ENCODE peak calls at places on chromosomes 16 and 17, in four cellular contexts. F is stimulated activated CD8-positive, alpha-beta memory T cell treated with anti-CD3 and anti-CD28 coated beads, Interleukin-2, amount 100 ng/mL, for 48 hours; K is astrocyte; Z is M059J. R is an unnamed sample.

GRCh38 chr17:75679706-75680201 is 12.6 kb downstream of the SAP30BP start:
- DNase-seq in F (no peak), K (no peak), Z (peak; percentile 84), R (no peak)

GRCh38 chr16:57926041-57926440 is 44.9 kb downstream of the CNGB1 start:
- DNase-seq in F (no peak), K (no peak), Z (no peak), R (no peak)

GRCh38 chr17:50731575-50732460 is 12.4 kb downstream of the LUC7L3 start:
- DNase-seq in F (no peak), K (no peak), Z (no peak), R (no peak)

GRCh38 chr16:19639986-19640421 is 78.0 kb downstream of the KNOP1 start:
- DNase-seq in F (no peak), K (no peak), Z (no peak), R (no peak)

GRCh38 chr17:17474341-17474740 is 2.5 kb upstream of the MED9 start:
- DNase-seq in F (no peak), K (no peak), Z (peak; percentile 5), R (no peak)

GRCh38 chr16:50359626-50360025 is 9.2 kb downstream of the BRD7 start:
- DNase-seq in F (no peak), K (no peak), Z (no peak), R (no peak)

GRCh38 chr17:38743556-38744171 is 4.5 kb downstream of the PCGF2 start:
- DNase-seq in F (no peak), K (no peak), Z (no peak), R (no peak)

GRCh38 chr16:19524356-19524865 is 669 bp downstream of the CCP110 start:
- DNase-seq in F (no peak), K (no peak), Z (peak; percentile 4), R (no peak)

GRCh38 chr17:81489986-81490598 is 22.5 kb downstream of the ACTG1 start:
- DNase-seq in F (no peak), K (no peak), Z (no peak), R (no peak)

GRCh38 chr17:80260791-80261158 is at the start of gene RNF213:
- DNase-seq in F (no peak), K (no peak), Z (peak; percentile 36), R (no peak)

GRCh38 chr16:17276610-17277009 is 194.2 kb downstream of the XYLT1 start:
- DNase-seq in F (no peak), K (no peak), Z (no peak), R (no peak)

GRCh38 chr17:64599187-64599676 is 62.9 kb downstream of the SMURF2 start:
- DNase-seq in F (peak; percentile 27), K (no peak), Z (no peak), R (no peak)

GRCh38 chr16:79997257-79997656 is 396.7 kb upstream of the MAF start:
- DNase-seq in F (no peak), K (no peak), Z (peak; percentile 25), R (no peak)

GRCh38 chr17:81520021-81520894 is 7.7 kb upstream of the ACTG1 start:
- DNase-seq in F (no peak), K (no peak), Z (no peak), R (no peak)

GRCh38 chr17:1590031-1590746 is 27.6 kb upstream of the PITPNA start:
- DNase-seq in F (no peak), K (peak; percentile 80), Z (peak; percentile 95), R (peak; percentile 83)

GRCh38 chr17:79591014-79591590 is 19.7 kb downstream of the RBFOX3 start:
- DNase-seq in F (no peak), K (no peak), Z (no peak), R (no peak)

GRCh38 chr17:50944054-50944901 is 78.1 kb upstream of the TOB1 start:
- DNase-seq in F (peak; percentile 72), K (no peak), Z (no peak), R (no peak)

GRCh38 chr17:79777166-79777843 is 643 bp upstream of the CBX2 start:
- DNase-seq in F (no peak), K (peak; percentile 20), Z (peak; percentile 62), R (peak; percentile 9)

GRCh38 chr17:50712641-50713296 is 5.1 kb upstream of the ANKRD40 start:
- DNase-seq in F (no peak), K (no peak), Z (no peak), R (no peak)

GRCh38 chr17:36534117-36534880 is at the start of gene MYO19:
- DNase-seq in F (peak; percentile 39), K (peak; percentile 43), Z (peak; percentile 64), R (peak; percentile 33)

GRCh38 chr17:40912506-40913220 is 24.8 kb downstream of the KRT23 start:
- DNase-seq in F (no peak), K (no peak), Z (peak; percentile 36), R (no peak)

GRCh38 chr17:80432961-80433550 is 18.1 kb downstream of the ENDOV start:
- DNase-seq in F (no peak), K (no peak), Z (no peak), R (no peak)

GRCh38 chr17:32350662-32351418 is 883 bp downstream of the ZNF207 start:
- DNase-seq in F (no peak), K (peak; percentile 50), Z (peak; percentile 72), R (peak; percentile 37)

GRCh38 chr17:57604771-57605733 is 140.0 kb downstream of the CCDC182 start:
- DNase-seq in F (no peak), K (peak; percentile 51), Z (no peak), R (peak; percentile 45)

GRCh38 chr17:60231234-60231633 is 81.5 kb downstream of the CA4 start:
- DNase-seq in F (no peak), K (no peak), Z (peak; percentile 28), R (peak; percentile 32)

GRCh38 chr16:62225675-62226074 is 189.4 kb upstream of the CDH8 start:
- DNase-seq in F (peak; percentile 13), K (peak; percentile 20), Z (peak; percentile 81), R (peak; percentile 7)

R was measured in brain microvascular endothelial cell.